ENCODE peak calls at places on chromosomes 4 and X, in seven cellular contexts. One of them, this sample, is unnamed. For H3K4me1, the result is how much of the 10 kb centered on the place peaks cover.

GRCh38 chr4:15339732-15340131 is 88.1 kb upstream of the C1QTNF7 start:
- DNase-seq in endodermal cell: no peak
- DNase-seq in IMR-90: peak
- DNase-seq in fibroblast of lung: no peak
- DNase-seq in OCI-LY7: no peak
- DNase-seq in adrenal gland: no peak
- DNase-seq in neural progenitor cell: no peak
- DNase-seq in this sample: no peak

GRCh38 chrX:129041319-129041718 is 482.0 kb downstream of the SMARCA1 start:
- DNase-seq in neural progenitor cell: no peak
- DNase-seq in IMR-90: no peak
- DNase-seq in endodermal cell: no peak
- DNase-seq in OCI-LY7: no peak
- DNase-seq in adrenal gland: no peak
- DNase-seq in fibroblast of lung: no peak
- DNase-seq in this sample: no peak

GRCh38 chrX:40154229-40154852 is 56.6 kb upstream of the BCOR start:
- DNase-seq in OCI-LY7: peak
- DNase-seq in endodermal cell: peak
- DNase-seq in fibroblast of lung: no peak
- DNase-seq in neural progenitor cell: peak
- DNase-seq in IMR-90: no peak
- DNase-seq in adrenal gland: peak
- DNase-seq in this sample: peak

GRCh38 chrX:137195991-137196390 is 162.2 kb upstream of the GPR101 start:
- DNase-seq in endodermal cell: no peak
- DNase-seq in fibroblast of lung: peak
- DNase-seq in neural progenitor cell: no peak
- DNase-seq in adrenal gland: no peak
- DNase-seq in IMR-90: no peak
- DNase-seq in OCI-LY7: no peak
- DNase-seq in this sample: no peak

GRCh38 chr4:136861081-136861480 is 671.2 kb downstream of the PCDH18 start:
- DNase-seq in OCI-LY7: no peak
- DNase-seq in IMR-90: peak
- DNase-seq in neural progenitor cell: no peak
- DNase-seq in adrenal gland: no peak
- DNase-seq in endodermal cell: no peak
- DNase-seq in fibroblast of lung: peak
- DNase-seq in this sample: peak

GRCh38 chr4:73231518-73232487 is 26.8 kb downstream of the ANKRD17 start:
- DNase-seq in neural progenitor cell: no peak
- DNase-seq in adrenal gland: no peak
- DNase-seq in OCI-LY7: no peak
- DNase-seq in fibroblast of lung: no peak
- DNase-seq in IMR-90: no peak
- DNase-seq in endodermal cell: no peak
- DNase-seq in this sample: no peak

GRCh38 chr4:95000076-95000648 is 242.4 kb downstream of the BMPR1B start:
- DNase-seq in OCI-LY7: no peak
- DNase-seq in endodermal cell: no peak
- DNase-seq in fibroblast of lung: no peak
- DNase-seq in neural progenitor cell: no peak
- DNase-seq in adrenal gland: no peak
- DNase-seq in IMR-90: no peak
- DNase-seq in this sample: no peak

GRCh38 chrX:2690856-2691542 is at the start of gene CD99:
- DNase-seq in IMR-90: peak
- DNase-seq in neural progenitor cell: peak
- DNase-seq in OCI-LY7: peak
- DNase-seq in fibroblast of lung: peak
- DNase-seq in adrenal gland: peak
- DNase-seq in endodermal cell: peak
- DNase-seq in this sample: peak

GRCh38 chr4:107991945-107992625 is 2.4 kb downstream of the HADH start:
- DNase-seq in neural progenitor cell: no peak
- DNase-seq in OCI-LY7: peak
- DNase-seq in adrenal gland: no peak
- DNase-seq in endodermal cell: no peak
- DNase-seq in fibroblast of lung: peak
- DNase-seq in IMR-90: peak
- DNase-seq in this sample: no peak
- H3K4me1 ChIP-seq in neural progenitor cell: under half
- H3K4me1 ChIP-seq in OCI-LY7: half or more
- H3K4me1 ChIP-seq in adrenal gland: under half
- H3K4me1 ChIP-seq in endodermal cell: under half
- H3K4me1 ChIP-seq in fibroblast of lung: under half
- H3K4me1 ChIP-seq in IMR-90: under half
- H3K4me1 ChIP-seq in this sample: under half

DNA sequence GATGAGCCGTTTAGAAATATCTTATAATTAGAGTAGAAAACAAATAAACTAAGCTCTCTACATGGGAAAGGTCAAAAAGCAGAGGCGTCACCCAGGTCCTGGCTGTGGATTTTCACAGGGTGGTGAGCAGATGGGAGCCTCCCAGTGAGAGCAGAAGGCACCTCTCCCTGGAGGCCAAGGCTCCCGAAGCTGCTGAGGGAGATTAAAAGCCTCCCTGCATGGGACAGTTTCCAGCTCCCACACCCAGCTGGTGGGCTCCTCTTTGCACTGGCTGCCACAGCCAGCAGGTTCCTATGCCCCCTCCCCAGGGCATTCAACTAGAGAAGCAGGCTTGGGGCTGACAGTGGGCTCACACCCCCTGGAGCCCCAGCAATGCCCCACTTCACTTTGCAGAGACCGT is 55.2 kb upstream of the TBC1D9 start:
- DNase-seq in fibroblast of lung: no peak
- DNase-seq in IMR-90: no peak
- DNase-seq in neural progenitor cell: no peak
- DNase-seq in OCI-LY7: no peak
- DNase-seq in endodermal cell: no peak
- DNase-seq in adrenal gland: no peak
- DNase-seq in this sample: no peak
- H3K4me1 ChIP-seq in fibroblast of lung: under half
- H3K4me1 ChIP-seq in IMR-90: under half
- H3K4me1 ChIP-seq in neural progenitor cell: under half
- H3K4me1 ChIP-seq in OCI-LY7: half or more
- H3K4me1 ChIP-seq in endodermal cell: under half
- H3K4me1 ChIP-seq in adrenal gland: under half
- H3K4me1 ChIP-seq in this sample: under half

DNA sequence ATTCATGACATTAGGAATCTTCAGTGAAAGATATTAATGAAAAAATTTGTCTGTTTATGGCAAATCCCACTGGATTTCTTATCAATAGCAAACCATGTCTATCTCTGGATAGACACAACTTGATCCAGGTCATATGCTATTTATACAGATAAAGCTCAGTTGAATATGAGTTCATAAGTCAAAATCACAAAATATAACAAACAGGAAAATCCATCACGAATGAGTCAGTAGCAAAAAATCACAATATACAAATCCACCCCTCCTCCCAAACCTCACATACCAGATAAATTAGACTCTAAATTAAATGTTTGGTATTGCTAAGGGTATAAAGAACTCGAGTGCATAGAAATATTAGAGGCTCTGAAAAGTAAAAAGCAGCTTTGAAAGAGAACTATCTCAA is 420.5 kb downstream of the TLL1 start:
- DNase-seq in IMR-90: no peak
- DNase-seq in neural progenitor cell: no peak
- DNase-seq in fibroblast of lung: peak
- DNase-seq in endodermal cell: no peak
- DNase-seq in adrenal gland: no peak
- DNase-seq in OCI-LY7: no peak
- DNase-seq in this sample: no peak
- H3K4me1 ChIP-seq in IMR-90: under half
- H3K4me1 ChIP-seq in neural progenitor cell: under half
- H3K4me1 ChIP-seq in fibroblast of lung: under half
- H3K4me1 ChIP-seq in endodermal cell: under half
- H3K4me1 ChIP-seq in adrenal gland: under half
- H3K4me1 ChIP-seq in OCI-LY7: under half
- H3K4me1 ChIP-seq in this sample: under half

GRCh38 chrX:12956704-12957541 is 18.0 kb upstream of the TMSB4X start:
- DNase-seq in neural progenitor cell: no peak
- DNase-seq in IMR-90: peak
- DNase-seq in fibroblast of lung: peak
- DNase-seq in adrenal gland: no peak
- DNase-seq in OCI-LY7: peak
- DNase-seq in endodermal cell: no peak
- DNase-seq in this sample: peak

GRCh38 chrX:12954376-12954775 is 20.5 kb upstream of the TMSB4X start:
- DNase-seq in OCI-LY7: no peak
- DNase-seq in fibroblast of lung: no peak
- DNase-seq in adrenal gland: no peak
- DNase-seq in IMR-90: no peak
- DNase-seq in endodermal cell: no peak
- DNase-seq in neural progenitor cell: no peak
- DNase-seq in this sample: no peak

GRCh38 chrX:12955882-12956703 is 18.8 kb upstream of the TMSB4X start:
- DNase-seq in endodermal cell: no peak
- DNase-seq in IMR-90: peak
- DNase-seq in neural progenitor cell: no peak
- DNase-seq in fibroblast of lung: peak
- DNase-seq in OCI-LY7: peak
- DNase-seq in adrenal gland: peak
- DNase-seq in this sample: peak

GRCh38 chrX:12953420-12953819 is 21.5 kb upstream of the TMSB4X start:
- DNase-seq in adrenal gland: no peak
- DNase-seq in endodermal cell: no peak
- DNase-seq in neural progenitor cell: no peak
- DNase-seq in OCI-LY7: no peak
- DNase-seq in IMR-90: no peak
- DNase-seq in fibroblast of lung: no peak
- DNase-seq in this sample: no peak

GRCh38 chrX:12954981-12955380 is 19.9 kb upstream of the TMSB4X start:
- DNase-seq in OCI-LY7: peak
- DNase-seq in endodermal cell: no peak
- DNase-seq in neural progenitor cell: no peak
- DNase-seq in adrenal gland: no peak
- DNase-seq in IMR-90: no peak
- DNase-seq in fibroblast of lung: no peak
- DNase-seq in this sample: no peak
- H3K4me1 ChIP-seq in OCI-LY7: half or more
- H3K4me1 ChIP-seq in endodermal cell: under half
- H3K4me1 ChIP-seq in neural progenitor cell: under half
- H3K4me1 ChIP-seq in adrenal gland: under half
- H3K4me1 ChIP-seq in IMR-90: under half
- H3K4me1 ChIP-seq in fibroblast of lung: under half
- H3K4me1 ChIP-seq in this sample: under half

DNA sequence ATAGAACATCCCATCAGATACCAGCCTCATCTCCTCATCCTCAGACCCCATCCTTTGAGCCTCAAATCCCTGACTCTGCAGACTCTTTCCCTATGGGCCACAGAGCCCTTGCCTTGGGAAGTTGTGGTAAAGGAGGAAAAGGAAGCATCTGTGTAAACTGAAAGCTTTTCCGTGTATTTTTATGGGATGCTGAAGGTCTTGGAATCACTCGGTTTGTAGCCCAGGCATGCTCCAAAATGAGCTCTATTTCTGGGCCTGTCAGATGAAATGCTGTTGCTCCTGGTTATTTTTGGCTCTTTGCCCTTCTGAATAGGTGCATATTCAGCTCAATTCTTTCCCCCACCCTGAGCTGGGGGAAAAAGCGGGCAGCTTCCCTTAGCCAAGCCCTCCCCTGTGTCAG is 5.0 kb upstream of the SEL1L3 start:
- DNase-seq in endodermal cell: no peak
- DNase-seq in IMR-90: no peak
- DNase-seq in neural progenitor cell: no peak
- DNase-seq in fibroblast of lung: no peak
- DNase-seq in OCI-LY7: no peak
- DNase-seq in adrenal gland: no peak
- DNase-seq in this sample: no peak
- H3K4me1 ChIP-seq in endodermal cell: under half
- H3K4me1 ChIP-seq in IMR-90: under half
- H3K4me1 ChIP-seq in neural progenitor cell: under half
- H3K4me1 ChIP-seq in fibroblast of lung: under half
- H3K4me1 ChIP-seq in OCI-LY7: half or more
- H3K4me1 ChIP-seq in adrenal gland: under half
- H3K4me1 ChIP-seq in this sample: under half

GRCh38 chr4:22504931-22505330 is 10.9 kb downstream of the ADGRA3 start:
- DNase-seq in IMR-90: peak
- DNase-seq in adrenal gland: no peak
- DNase-seq in endodermal cell: no peak
- DNase-seq in fibroblast of lung: peak
- DNase-seq in OCI-LY7: no peak
- DNase-seq in neural progenitor cell: no peak
- DNase-seq in this sample: no peak

GRCh38 chr4:22500831-22501714 is 14.8 kb downstream of the ADGRA3 start:
- DNase-seq in fibroblast of lung: peak
- DNase-seq in OCI-LY7: no peak
- DNase-seq in neural progenitor cell: no peak
- DNase-seq in endodermal cell: no peak
- DNase-seq in IMR-90: peak
- DNase-seq in adrenal gland: no peak
- DNase-seq in this sample: peak

GRCh38 chr4:22500128-22500611 is 15.7 kb downstream of the ADGRA3 start:
- DNase-seq in endodermal cell: no peak
- DNase-seq in adrenal gland: no peak
- DNase-seq in neural progenitor cell: no peak
- DNase-seq in IMR-90: no peak
- DNase-seq in fibroblast of lung: no peak
- DNase-seq in OCI-LY7: no peak
- DNase-seq in this sample: no peak

GRCh38 chr4:22501715-22502095 is 14.2 kb downstream of the ADGRA3 start:
- DNase-seq in fibroblast of lung: no peak
- DNase-seq in endodermal cell: no peak
- DNase-seq in adrenal gland: no peak
- DNase-seq in OCI-LY7: no peak
- DNase-seq in neural progenitor cell: no peak
- DNase-seq in IMR-90: no peak
- DNase-seq in this sample: no peak

GRCh38 chr4:22502895-22503814 is 12.7 kb downstream of the ADGRA3 start:
- DNase-seq in IMR-90: peak
- DNase-seq in adrenal gland: no peak
- DNase-seq in OCI-LY7: no peak
- DNase-seq in fibroblast of lung: peak
- DNase-seq in neural progenitor cell: no peak
- DNase-seq in endodermal cell: no peak
- DNase-seq in this sample: no peak
- H3K4me1 ChIP-seq in IMR-90: under half
- H3K4me1 ChIP-seq in adrenal gland: under half
- H3K4me1 ChIP-seq in OCI-LY7: under half
- H3K4me1 ChIP-seq in fibroblast of lung: under half
- H3K4me1 ChIP-seq in neural progenitor cell: under half
- H3K4me1 ChIP-seq in endodermal cell: under half
- H3K4me1 ChIP-seq in this sample: under half

GRCh38 chr4:141016117-141016798 is 117.0 kb downstream of the RNF150 start:
- DNase-seq in OCI-LY7: no peak
- DNase-seq in endodermal cell: no peak
- DNase-seq in IMR-90: no peak
- DNase-seq in adrenal gland: no peak
- DNase-seq in fibroblast of lung: no peak
- DNase-seq in neural progenitor cell: no peak
- DNase-seq in this sample: peak
- H3K4me1 ChIP-seq in OCI-LY7: under half
- H3K4me1 ChIP-seq in endodermal cell: under half
- H3K4me1 ChIP-seq in IMR-90: under half
- H3K4me1 ChIP-seq in adrenal gland: under half
- H3K4me1 ChIP-seq in fibroblast of lung: under half
- H3K4me1 ChIP-seq in neural progenitor cell: under half
- H3K4me1 ChIP-seq in this sample: under half

GRCh38 chr4:41204400-41204978 is 9.9 kb downstream of the APBB2 start:
- DNase-seq in endodermal cell: no peak
- DNase-seq in adrenal gland: peak
- DNase-seq in OCI-LY7: no peak
- DNase-seq in neural progenitor cell: no peak
- DNase-seq in IMR-90: peak
- DNase-seq in fibroblast of lung: peak
- DNase-seq in this sample: peak
- H3K4me1 ChIP-seq in endodermal cell: under half
- H3K4me1 ChIP-seq in adrenal gland: under half
- H3K4me1 ChIP-seq in OCI-LY7: under half
- H3K4me1 ChIP-seq in neural progenitor cell: under half
- H3K4me1 ChIP-seq in IMR-90: under half
- H3K4me1 ChIP-seq in fibroblast of lung: under half
- H3K4me1 ChIP-seq in this sample: under half

This sample was measured in mesendoderm.